ENCODE peak calls at places on chromosomes 11 and 22, in nine cellular contexts. P is KG1; Y is adipocyte; G is midbrain; R is MCF 10A; D is WTC11; E is skeletal muscle cell; B is BJ; I is CD8-positive, alpha-beta memory T cell. M is an unnamed sample.

GRCh38 chr11:82978422-82979099 is 77.0 kb downstream of the DDIAS start:
- DNase-seq in P (no peak), Y (peak), G (no peak), R (peak), D (no peak), E (peak), B (peak), I (no peak), M (no peak)

GRCh38 chr22:47089796-47090460 is 327.5 kb downstream of the TBC1D22A start:
- DNase-seq in P (no peak), Y (no peak), G (no peak), R (no peak), D (no peak), E (no peak), B (no peak), I (no peak), M (no peak)

GRCh38 chr11:130648601-130649000 is 200.2 kb downstream of the ADAMTS15 start:
- DNase-seq in P (no peak), Y (no peak), G (no peak), R (no peak), D (no peak), E (no peak), B (no peak), I (no peak), M (no peak)

GRCh38 chr11:129740877-129741276 is 74.8 kb upstream of the TMEM45B start:
- DNase-seq in P (no peak), Y (no peak), G (no peak), R (no peak), D (no peak), E (no peak), B (no peak), I (no peak), M (no peak)

GRCh38 chr11:102730036-102730815 is 5.5 kb upstream of the MMP8 start:
- DNase-seq in P (no peak), Y (peak), G (no peak), R (no peak), D (no peak), E (no peak), B (peak), I (no peak), M (no peak)

GRCh38 chr22:24410110-24410856 is 17.1 kb upstream of the ADORA2A start:
- DNase-seq in P (no peak), Y (peak), G (no peak), R (peak), D (no peak), E (no peak), B (no peak), I (no peak), M (no peak)

GRCh38 chr11:15106201-15106965 is 8.3 kb upstream of the INSC start:
- DNase-seq in P (no peak), Y (peak), G (no peak), R (peak), D (no peak), E (peak), B (no peak), I (no peak), M (no peak)

GRCh38 chr11:20162824-20163777 is 2.8 kb upstream of the DBX1 start:
- DNase-seq in P (no peak), Y (peak), G (no peak), R (no peak), D (peak), E (no peak), B (no peak), I (no peak), M (no peak)

GRCh38 chr11:111088872-111089271 is 156.7 kb upstream of the POU2AF2 start:
- DNase-seq in P (no peak), Y (no peak), G (no peak), R (no peak), D (no peak), E (no peak), B (no peak), I (no peak), M (no peak)

GRCh38 chr11:129061466-129062194 is 119.0 kb upstream of the TP53AIP1 start:
- DNase-seq in P (no peak), Y (peak), G (no peak), R (peak), D (no peak), E (peak), B (peak), I (no peak), M (no peak)

GRCh38 chr11:46330887-46331652 is 16.2 kb upstream of the DGKZ start:
- DNase-seq in P (no peak), Y (no peak), G (no peak), R (no peak), D (no peak), E (no peak), B (no peak), I (no peak), M (no peak)

GRCh38 chr11:35662649-35663407 is at the start of gene TRIM44:
- DNase-seq in P (peak), Y (peak), G (peak), R (peak), D (peak), E (no peak), B (peak), I (peak), M (peak)

GRCh38 chr22:20653012-20653794 is 120.7 kb upstream of the SERPIND1 start:
- DNase-seq in P (no peak), Y (no peak), G (no peak), R (no peak), D (no peak), E (no peak), B (no peak), I (no peak), M (no peak)

GRCh38 chr11:79437274-79437980 is 3.4 kb downstream of the TENM4 start:
- DNase-seq in P (no peak), Y (peak), G (peak), R (peak), D (peak), E (no peak), B (no peak), I (no peak), M (no peak)

GRCh38 chr11:62611705-62612365 is 740 bp downstream of the EML3 start:
- DNase-seq in P (peak), Y (peak), G (peak), R (peak), D (peak), E (peak), B (no peak), I (peak), M (no peak)

GRCh38 chr22:29814003-29814402 is 24.1 kb downstream of the ASCC2 start:
- DNase-seq in P (no peak), Y (no peak), G (no peak), R (no peak), D (no peak), E (no peak), B (no peak), I (no peak), M (no peak)

GRCh38 chr11:1043563-1044096 is 7.1 kb upstream of the MUC6 start:
- DNase-seq in P (no peak), Y (no peak), G (no peak), R (no peak), D (no peak), E (no peak), B (no peak), I (no peak), M (no peak)

GRCh38 chr11:43489869-43490465 is 131.2 kb downstream of the TTC17 start:
- DNase-seq in P (no peak), Y (no peak), G (no peak), R (no peak), D (no peak), E (no peak), B (no peak), I (no peak), M (no peak)

GRCh38 chr11:134638796-134639540 is 226.9 kb upstream of the B3GAT1 start:
- DNase-seq in P (no peak), Y (no peak), G (no peak), R (no peak), D (no peak), E (no peak), B (no peak), I (no peak), M (no peak)

GRCh38 chr22:17980638-17981051 is 43.7 kb downstream of the MICAL3 start:
- DNase-seq in P (no peak), Y (no peak), G (no peak), R (no peak), D (no peak), E (no peak), B (no peak), I (no peak), M (peak)

GRCh38 chr11:133082851-133083488 is 449.3 kb downstream of the OPCML start:
- DNase-seq in P (peak), Y (peak), G (peak), R (no peak), D (peak), E (no peak), B (no peak), I (no peak), M (peak)

GRCh38 chr11:5983443-5983842 is 3.3 kb downstream of the OR52L1 start:
- DNase-seq in P (no peak), Y (no peak), G (no peak), R (no peak), D (no peak), E (no peak), B (no peak), I (no peak), M (no peak)

GRCh38 chr22:46084943-46085830 is 65.1 kb upstream of the PPARA start:
- DNase-seq in P (no peak), Y (no peak), G (peak), R (peak), D (no peak), E (no peak), B (no peak), I (no peak), M (no peak)

GRCh38 chr22:37324340-37325023 is 42.2 kb downstream of the CYTH4 start:
- DNase-seq in P (no peak), Y (no peak), G (no peak), R (no peak), D (peak), E (no peak), B (no peak), I (no peak), M (no peak)

GRCh38 chr11:2318707-2319106 is 16.9 kb downstream of the TSPAN32 start:
- DNase-seq in P (no peak), Y (no peak), G (no peak), R (no peak), D (no peak), E (no peak), B (no peak), I (no peak), M (no peak)

GRCh38 chr11:23399995-23400394 is 539.7 kb upstream of the CCDC179 start:
- DNase-seq in P (no peak), Y (no peak), G (no peak), R (no peak), D (no peak), E (no peak), B (no peak), I (no peak), M (no peak)

GRCh38 chr11:33633251-33634003 is 67.2 kb downstream of the C11orf91 start:
- DNase-seq in P (no peak), Y (no peak), G (no peak), R (peak), D (no peak), E (no peak), B (no peak), I (no peak), M (no peak)

GRCh38 chr11:65446446-65447277 is 24.1 kb downstream of the NEAT1 start:
- DNase-seq in P (no peak), Y (peak), G (no peak), R (peak), D (no peak), E (no peak), B (no peak), I (no peak), M (no peak)